ENCODE peak calls at places on chromosome 9, in six cellular contexts. V is body of pancreas, C is A549, I is GM20000, N is GM13976, O is lower leg skin. Z is an unnamed sample.
A peak's percentile ranks its signal among the peaks of the same experiment; 100 is the strongest.

GRCh38 chr9:129138476-129139232 is 27.4 kb downstream of the PTPA start:
- DNase-seq in O (peak; percentile 93), I (no peak), N (no peak), C (no peak), V (peak; percentile 76), Z (no peak)

GRCh38 chr9:134492281-134492691 is 149.3 kb upstream of the COL5A1 start:
- DNase-seq in I (no peak), C (no peak), V (peak; percentile 35), N (no peak), O (peak; percentile 86), Z (no peak)

GRCh38 chr9:113650207-113651131 is 186.9 kb downstream of the RGS3 start:
- DNase-seq in C (peak; percentile 78), O (no peak), N (no peak), I (no peak), V (no peak), Z (no peak)

GRCh38 chr9:75612754-75613153 is 277.7 kb upstream of the PCSK5 start:
- DNase-seq in O (no peak), N (no peak), V (no peak), C (no peak), I (no peak), Z (no peak)

GRCh38 chr9:129404621-129405020 is 216.3 kb downstream of the C9orf50 start:
- DNase-seq in N (no peak), I (no peak), V (no peak), C (no peak), O (no peak), Z (no peak)

GRCh38 chr9:14301582-14301981 is 12.4 kb downstream of the NFIB start:
- DNase-seq in N (no peak), I (no peak), C (no peak), O (no peak), V (peak; percentile 29), Z (no peak)

GRCh38 chr9:114166606-114167572 is 11.6 kb downstream of the COL27A1 start:
- DNase-seq in I (no peak), V (no peak), C (no peak), N (no peak), O (no peak), Z (no peak)

GRCh38 chr9:89891221-89892052 is 286.6 kb downstream of the GADD45G start:
- DNase-seq in O (peak; percentile 86), N (no peak), I (no peak), V (no peak), C (no peak), Z (no peak)

GRCh38 chr9:112327718-112328450 is 5.5 kb downstream of the PTBP3 start:
- DNase-seq in C (no peak), O (no peak), V (no peak), I (no peak), N (no peak), Z (no peak)

DNA sequence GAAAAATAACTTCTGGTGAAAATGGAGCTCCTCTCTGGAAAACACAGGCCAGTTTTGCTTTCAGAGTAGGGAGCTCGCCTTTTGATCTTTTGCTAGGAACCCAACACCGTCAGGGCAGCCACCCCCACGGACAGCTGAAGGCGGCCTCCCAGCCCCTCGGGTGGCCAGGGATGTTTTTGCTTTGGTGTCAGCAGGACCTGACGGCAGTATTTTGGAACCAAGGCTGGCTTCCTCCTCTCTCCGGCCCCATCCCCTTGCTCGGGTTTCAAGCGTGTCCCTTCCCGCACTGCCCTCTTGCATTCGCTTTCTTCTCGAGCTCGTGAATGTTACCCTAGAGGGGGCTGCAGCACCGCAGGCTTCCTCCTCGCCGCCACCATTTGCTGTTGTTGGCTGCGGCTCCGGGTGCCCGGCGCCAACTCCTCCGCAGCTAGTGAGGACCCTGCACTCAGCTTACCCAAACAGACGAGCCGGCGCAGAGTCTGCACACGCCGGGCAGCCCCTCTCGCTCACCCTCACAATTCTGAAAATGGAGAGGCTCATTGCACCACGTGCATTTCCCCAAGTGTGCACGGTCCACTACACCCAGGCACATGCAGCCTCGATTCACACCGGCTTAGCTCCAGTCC is 35.5 kb upstream of the ADAMTSL1 start:
- DNase-seq in N (no peak), C (no peak), O (peak; percentile 83), V (peak; percentile 17), I (no peak), Z (no peak)
- TF ChIP-seq CTCF in N (no peak), C (no peak), O (no peak), V (no peak), I (no peak), Z (no peak)

GRCh38 chr9:306907-307306 is 92.2 kb downstream of the DOCK8 start:
- DNase-seq in I (peak; percentile 10), C (peak; percentile 28), V (peak; percentile 21), O (no peak), N (peak; percentile 20), Z (no peak)
- TF ChIP-seq CTCF in I (peak; percentile 24), C (peak; percentile 15), V (peak; percentile 37), O (no peak), N (peak; percentile 40), Z (peak; percentile 29)

GRCh38 chr9:93380410-93381060 is 71.0 kb upstream of the FAM120A start:
- DNase-seq in O (no peak), N (no peak), V (no peak), C (no peak), I (no peak), Z (no peak)

GRCh38 chr9:93378276-93378675 is 73.2 kb upstream of the FAM120A start:
- DNase-seq in O (no peak), V (no peak), I (no peak), N (no peak), C (no peak), Z (no peak)

DNA sequence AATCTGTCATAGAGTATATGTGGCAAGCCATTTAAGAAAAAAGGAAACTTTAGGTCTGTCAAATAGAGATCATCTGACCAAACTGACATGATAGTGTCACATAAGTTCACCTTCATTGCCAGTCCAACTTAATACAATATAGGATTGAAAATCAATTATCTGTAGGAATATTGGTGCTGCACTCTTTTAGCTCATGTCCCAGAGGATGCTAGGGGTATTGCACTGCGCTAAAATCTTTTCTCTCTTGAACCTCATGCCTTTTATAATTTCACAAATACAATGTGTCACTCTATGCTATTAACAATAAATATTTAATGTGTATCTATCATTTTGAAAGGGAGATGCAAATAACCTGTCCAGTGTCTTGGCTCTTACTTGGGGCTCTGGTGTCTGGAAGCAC is 72.4 kb upstream of the FAM120A start:
- DNase-seq in N (no peak), I (no peak), V (no peak), C (no peak), O (no peak), Z (no peak)
- TF ChIP-seq CTCF in N (no peak), I (no peak), V (no peak), C (no peak), O (no peak), Z (no peak)

GRCh38 chr9:19925674-19926503 is 137.1 kb upstream of the SLC24A2 start:
- DNase-seq in O (peak; percentile 92), V (peak; percentile 78), C (peak; percentile 70), I (peak; percentile 84), N (peak; percentile 80), Z (peak; percentile 54)

GRCh38 chr9:19924090-19924489 is 135.3 kb upstream of the SLC24A2 start:
- DNase-seq in C (no peak), N (no peak), V (no peak), O (no peak), I (no peak), Z (no peak)

GRCh38 chr9:19918630-19919029 is 129.8 kb upstream of the SLC24A2 start:
- DNase-seq in C (no peak), N (no peak), I (no peak), O (no peak), V (no peak), Z (no peak)

GRCh38 chr9:19920401-19920800 is 131.6 kb upstream of the SLC24A2 start:
- DNase-seq in I (no peak), V (no peak), N (no peak), O (no peak), C (no peak), Z (no peak)

DNA sequence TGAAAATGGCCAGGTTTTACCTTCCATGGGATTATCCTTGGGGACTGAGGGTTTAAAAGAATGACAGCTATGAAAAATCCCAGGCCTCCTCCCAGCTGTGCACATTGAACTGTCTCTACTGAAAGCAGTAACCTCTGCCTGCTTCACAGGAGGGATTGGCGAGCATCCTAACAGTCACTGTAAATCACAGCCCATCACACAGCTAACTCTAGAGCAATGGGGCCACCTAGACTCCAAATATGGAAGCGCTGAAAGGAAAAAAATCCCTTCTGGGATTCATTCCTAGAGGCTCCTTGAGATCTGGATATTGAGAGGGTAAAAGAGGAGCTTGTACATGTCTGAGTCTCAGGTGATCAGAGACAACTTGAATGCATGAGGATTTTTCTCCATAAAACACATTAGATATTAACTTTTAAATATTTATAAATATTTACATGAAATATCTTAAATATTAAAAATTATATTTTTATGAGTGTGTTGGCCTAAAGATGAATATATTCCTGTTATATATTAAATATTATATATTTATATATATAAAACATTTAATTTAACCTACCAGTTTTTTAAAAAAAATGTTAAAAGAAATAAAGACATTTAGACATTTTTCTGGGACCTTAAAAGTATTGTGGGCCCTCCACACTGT is 133.8 kb upstream of the SLC24A2 start:
- DNase-seq in C (peak; percentile 50), V (no peak), N (no peak), O (no peak), I (no peak), Z (no peak)
- TF ChIP-seq CTCF in C (peak; percentile 43), V (peak; percentile 18), N (peak; percentile 13), O (no peak), I (no peak), Z (no peak)

GRCh38 chr9:127629468-127630081 is 17.5 kb downstream of the STXBP1 start:
- DNase-seq in C (no peak), N (no peak), O (no peak), I (no peak), V (no peak), Z (no peak)
- TF ChIP-seq CTCF in C (no peak), N (peak; percentile 1), O (no peak), I (no peak), V (no peak), Z (no peak)

DNA sequence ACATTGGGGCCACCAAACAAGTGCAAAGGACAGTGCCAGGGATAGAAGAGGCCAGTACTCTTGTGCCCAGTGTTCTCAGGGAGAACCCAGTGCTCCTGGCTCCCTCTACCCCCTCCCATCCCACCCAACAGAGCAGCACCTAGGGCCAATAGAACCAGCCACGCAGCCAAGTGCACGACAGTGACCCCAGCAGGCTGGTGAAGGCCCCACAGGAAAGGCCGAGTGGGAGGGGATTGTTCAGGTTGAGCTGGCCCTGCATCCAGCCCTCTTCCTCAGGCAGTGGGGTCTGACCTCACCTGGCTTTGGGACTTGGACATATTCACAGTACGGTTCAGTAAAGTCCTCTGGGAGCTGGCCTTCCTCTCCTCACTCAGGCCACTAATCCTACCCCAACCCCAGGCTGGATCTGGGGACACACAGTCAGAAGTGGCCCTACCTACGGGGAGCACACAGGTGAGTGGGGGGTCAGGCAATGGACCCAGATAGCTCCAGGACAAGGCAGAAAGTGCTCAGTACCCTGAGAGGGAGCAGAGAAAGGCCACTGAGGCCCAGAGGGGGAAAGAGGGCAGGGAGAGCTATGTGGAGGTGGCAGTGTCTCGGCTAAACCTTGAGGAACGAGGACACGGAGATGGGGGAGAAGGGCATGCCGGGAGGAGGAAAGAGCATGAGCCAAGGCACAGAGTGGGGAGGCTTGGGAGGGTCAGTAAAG is 25.4 kb downstream of the POLR1E start:
- DNase-seq in V (no peak), N (peak; percentile 58), C (peak; percentile 26), O (no peak), I (peak; percentile 39), Z (no peak)
- TF ChIP-seq CTCF in V (no peak), N (peak; percentile 44), C (no peak), O (no peak), I (peak; percentile 40), Z (no peak)

DNA sequence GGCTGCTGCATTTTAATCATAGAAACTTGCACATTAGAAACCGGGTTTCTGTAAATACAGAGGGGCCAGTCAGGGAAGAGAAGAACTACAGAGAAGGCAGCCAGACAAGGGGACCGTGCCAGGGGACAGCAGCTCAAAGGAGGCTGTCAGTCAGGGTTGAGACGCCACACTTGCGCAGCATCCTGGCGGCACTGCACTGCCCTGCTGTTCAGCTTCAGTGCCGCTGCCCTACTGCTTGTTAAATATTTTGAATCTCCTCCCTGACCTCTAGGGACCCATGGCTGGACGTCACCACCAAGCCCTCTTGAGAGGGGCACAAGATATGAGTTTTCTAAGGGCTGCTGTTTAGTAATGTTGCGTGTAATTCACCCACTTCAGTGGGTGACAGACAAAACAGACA is 43.6 kb upstream of the ZBTB43 start:
- DNase-seq in N (no peak), O (peak; percentile 13), V (no peak), C (no peak), I (no peak), Z (no peak)
- TF ChIP-seq CTCF in N (no peak), O (no peak), V (no peak), C (no peak), I (no peak), Z (no peak)

Z was measured in natural killer cell.